ENCODE peak calls at places on chromosomes 12 and 14, in eight cellular contexts. One of them, this sample, is unnamed. For H3K4me1, the result is how much of the 10 kb centered on the place peaks cover.

GRCh38 chr14:98819132-98819866 is 452.7 kb downstream of the BCL11B start:
- DNase-seq in right atrium auricular region: no peak
- DNase-seq in GM23338: peak
- DNase-seq in small intestine: no peak
- DNase-seq in spleen: no peak
- DNase-seq in tibial artery: no peak
- DNase-seq in OCI-LY7: no peak
- DNase-seq in astrocyte: no peak
- DNase-seq in this sample: no peak

GRCh38 chr12:102879-103168 is 36.3 kb downstream of the IQSEC3 start:
- DNase-seq in right atrium auricular region: no peak
- DNase-seq in GM23338: no peak
- DNase-seq in small intestine: no peak
- DNase-seq in spleen: no peak
- DNase-seq in tibial artery: no peak
- DNase-seq in OCI-LY7: no peak
- DNase-seq in astrocyte: no peak
- DNase-seq in this sample: no peak

GRCh38 chr12:43338848-43339526 is 213.0 kb downstream of the ADAMTS20 start:
- DNase-seq in right atrium auricular region: no peak
- DNase-seq in GM23338: peak
- DNase-seq in small intestine: peak
- DNase-seq in spleen: no peak
- DNase-seq in tibial artery: no peak
- DNase-seq in OCI-LY7: no peak
- DNase-seq in astrocyte: peak
- DNase-seq in this sample: no peak

GRCh38 chr12:13044859-13045384 is 741 bp downstream of the FAM234B start:
- DNase-seq in right atrium auricular region: no peak
- DNase-seq in GM23338: no peak
- DNase-seq in small intestine: no peak
- DNase-seq in spleen: no peak
- DNase-seq in tibial artery: no peak
- DNase-seq in OCI-LY7: no peak
- DNase-seq in astrocyte: peak
- DNase-seq in this sample: no peak

GRCh38 chr14:26984318-26985177 is 386.7 kb upstream of the NOVA1 start:
- DNase-seq in right atrium auricular region: peak
- DNase-seq in GM23338: peak
- DNase-seq in small intestine: peak
- DNase-seq in spleen: no peak
- DNase-seq in tibial artery: peak
- DNase-seq in OCI-LY7: peak
- DNase-seq in astrocyte: peak
- DNase-seq in this sample: no peak

GRCh38 chr14:101595887-101596721 is 34.8 kb downstream of the DIO3 start:
- DNase-seq in right atrium auricular region: peak
- DNase-seq in GM23338: no peak
- DNase-seq in small intestine: peak
- DNase-seq in spleen: peak
- DNase-seq in tibial artery: no peak
- DNase-seq in OCI-LY7: peak
- DNase-seq in astrocyte: no peak
- DNase-seq in this sample: no peak

GRCh38 chr14:58796636-58797429 is 159.1 kb downstream of the DACT1 start:
- DNase-seq in right atrium auricular region: no peak
- DNase-seq in GM23338: peak
- DNase-seq in small intestine: no peak
- DNase-seq in spleen: no peak
- DNase-seq in tibial artery: no peak
- DNase-seq in OCI-LY7: no peak
- DNase-seq in astrocyte: no peak
- DNase-seq in this sample: no peak

GRCh38 chr12:9792961-9793617 is 32.4 kb upstream of the CD69 start:
- DNase-seq in right atrium auricular region: no peak
- DNase-seq in GM23338: no peak
- DNase-seq in small intestine: no peak
- DNase-seq in spleen: no peak
- DNase-seq in tibial artery: no peak
- DNase-seq in OCI-LY7: no peak
- DNase-seq in astrocyte: peak
- DNase-seq in this sample: no peak

GRCh38 chr12:25436206-25436912 is 116.7 kb downstream of the LMNTD1 start:
- DNase-seq in right atrium auricular region: no peak
- DNase-seq in GM23338: peak
- DNase-seq in small intestine: peak
- DNase-seq in spleen: no peak
- DNase-seq in tibial artery: no peak
- DNase-seq in OCI-LY7: peak
- DNase-seq in astrocyte: peak
- DNase-seq in this sample: no peak

GRCh38 chr12:96140110-96140509 is 54.1 kb upstream of the ELK3 start:
- DNase-seq in right atrium auricular region: no peak
- DNase-seq in GM23338: no peak
- DNase-seq in small intestine: no peak
- DNase-seq in spleen: no peak
- DNase-seq in tibial artery: no peak
- DNase-seq in OCI-LY7: no peak
- DNase-seq in astrocyte: peak
- DNase-seq in this sample: no peak

GRCh38 chr14:96805906-96806305 is 8.7 kb downstream of the VRK1 start:
- DNase-seq in right atrium auricular region: no peak
- DNase-seq in GM23338: no peak
- DNase-seq in small intestine: no peak
- DNase-seq in spleen: no peak
- DNase-seq in tibial artery: no peak
- DNase-seq in OCI-LY7: no peak
- DNase-seq in astrocyte: no peak
- DNase-seq in this sample: no peak

GRCh38 chr14:83260751-83261150 is 1727.1 kb upstream of the SEL1L start:
- DNase-seq in right atrium auricular region: no peak
- DNase-seq in GM23338: no peak
- DNase-seq in small intestine: no peak
- DNase-seq in spleen: no peak
- DNase-seq in tibial artery: no peak
- DNase-seq in OCI-LY7: no peak
- DNase-seq in astrocyte: no peak
- DNase-seq in this sample: no peak

GRCh38 chr12:113159937-113160336 is 10.4 kb downstream of the CFAP73 start:
- DNase-seq in right atrium auricular region: no peak
- DNase-seq in GM23338: no peak
- DNase-seq in small intestine: no peak
- DNase-seq in spleen: no peak
- DNase-seq in tibial artery: no peak
- DNase-seq in OCI-LY7: no peak
- DNase-seq in astrocyte: no peak
- DNase-seq in this sample: no peak

GRCh38 chr14:24279301-24280186 is 8.1 kb upstream of the RABGGTA start:
- DNase-seq in right atrium auricular region: no peak
- DNase-seq in GM23338: no peak
- DNase-seq in small intestine: no peak
- DNase-seq in spleen: peak
- DNase-seq in tibial artery: no peak
- DNase-seq in OCI-LY7: peak
- DNase-seq in astrocyte: no peak
- DNase-seq in this sample: no peak

GRCh38 chr12:7934153-7934552 is 1.8 kb downstream of the SLC2A3 start:
- DNase-seq in right atrium auricular region: no peak
- DNase-seq in GM23338: no peak
- DNase-seq in small intestine: no peak
- DNase-seq in spleen: no peak
- DNase-seq in tibial artery: no peak
- DNase-seq in OCI-LY7: peak
- DNase-seq in astrocyte: no peak
- DNase-seq in this sample: no peak
- H3K27ac ChIP-seq in right atrium auricular region: peak
- H3K27ac ChIP-seq in GM23338: peak
- H3K27ac ChIP-seq in small intestine: no peak
- H3K27ac ChIP-seq in spleen: peak
- H3K27ac ChIP-seq in tibial artery: peak
- H3K27ac ChIP-seq in OCI-LY7: peak
- H3K27ac ChIP-seq in astrocyte: peak
- H3K27ac ChIP-seq in this sample: peak

GRCh38 chr12:32809196-32809595 is 53.5 kb upstream of the YARS2 start:
- DNase-seq in right atrium auricular region: no peak
- DNase-seq in GM23338: no peak
- DNase-seq in small intestine: no peak
- DNase-seq in spleen: no peak
- DNase-seq in tibial artery: no peak
- DNase-seq in OCI-LY7: no peak
- DNase-seq in astrocyte: no peak
- DNase-seq in this sample: no peak

GRCh38 chr12:32809846-32810245 is 54.1 kb upstream of the YARS2 start:
- DNase-seq in right atrium auricular region: no peak
- DNase-seq in GM23338: no peak
- DNase-seq in small intestine: no peak
- DNase-seq in spleen: no peak
- DNase-seq in tibial artery: no peak
- DNase-seq in OCI-LY7: no peak
- DNase-seq in astrocyte: no peak
- DNase-seq in this sample: no peak

GRCh38 chr12:32811686-32812392 is 56.1 kb upstream of the YARS2 start:
- DNase-seq in right atrium auricular region: no peak
- DNase-seq in GM23338: no peak
- DNase-seq in small intestine: no peak
- DNase-seq in spleen: no peak
- DNase-seq in tibial artery: no peak
- DNase-seq in OCI-LY7: no peak
- DNase-seq in astrocyte: no peak
- DNase-seq in this sample: no peak
- H3K4me3 ChIP-seq in right atrium auricular region: no peak
- H3K4me3 ChIP-seq in GM23338: no peak
- H3K4me3 ChIP-seq in small intestine: no peak
- H3K4me3 ChIP-seq in spleen: no peak
- H3K4me3 ChIP-seq in tibial artery: no peak
- H3K4me3 ChIP-seq in OCI-LY7: no peak
- H3K4me3 ChIP-seq in astrocyte: no peak
- H3K4me3 ChIP-seq in this sample: no peak

GRCh38 chr12:124913474-124914391 is 717 bp downstream of the UBC start:
- DNase-seq in right atrium auricular region: peak
- DNase-seq in GM23338: peak
- DNase-seq in small intestine: peak
- DNase-seq in spleen: peak
- DNase-seq in tibial artery: peak
- DNase-seq in OCI-LY7: peak
- DNase-seq in astrocyte: peak
- DNase-seq in this sample: peak
- H3K4me1 ChIP-seq in right atrium auricular region: under half
- H3K4me1 ChIP-seq in GM23338: under half
- H3K4me1 ChIP-seq in small intestine: under half
- H3K4me1 ChIP-seq in spleen: half or more
- H3K4me1 ChIP-seq in tibial artery: under half
- H3K4me1 ChIP-seq in OCI-LY7: half or more
- H3K4me1 ChIP-seq in astrocyte: under half
- H3K4me1 ChIP-seq in this sample: under half

GRCh38 chr14:91041450-91041849 is 19.0 kb downstream of the RPS6KA5 start:
- DNase-seq in right atrium auricular region: no peak
- DNase-seq in GM23338: no peak
- DNase-seq in small intestine: no peak
- DNase-seq in spleen: no peak
- DNase-seq in tibial artery: no peak
- DNase-seq in OCI-LY7: no peak
- DNase-seq in astrocyte: no peak
- DNase-seq in this sample: no peak
- H3K27ac ChIP-seq in right atrium auricular region: no peak
- H3K27ac ChIP-seq in GM23338: no peak
- H3K27ac ChIP-seq in small intestine: no peak
- H3K27ac ChIP-seq in spleen: no peak
- H3K27ac ChIP-seq in tibial artery: no peak
- H3K27ac ChIP-seq in OCI-LY7: no peak
- H3K27ac ChIP-seq in astrocyte: no peak
- H3K27ac ChIP-seq in this sample: no peak

This sample was measured in effector memory CD4-positive, alpha-beta T cell.